ENCODE peak calls at places on chromosome 7, in five cellular contexts. One of them, this sample, is unnamed.

GRCh38 chr7:64946772-64947171 is 43.7 kb downstream of the ZNF273 start:
- DNase-seq in PC-3: peak
- DNase-seq in A549: no peak
- DNase-seq in GM23248: peak
- DNase-seq in OCI-LY7: peak
- DNase-seq in this sample: peak

GRCh38 chr7:137287651-137288258 is 55.8 kb downstream of the PTN start:
- DNase-seq in GM23248: peak
- DNase-seq in A549: no peak
- DNase-seq in PC-3: peak
- DNase-seq in OCI-LY7: no peak
- DNase-seq in this sample: peak

GRCh38 chr7:84822941-84823510 is 363.8 kb downstream of the SEMA3D start:
- DNase-seq in PC-3: no peak
- DNase-seq in A549: no peak
- DNase-seq in GM23248: no peak
- DNase-seq in OCI-LY7: no peak
- DNase-seq in this sample: no peak

GRCh38 chr7:140062528-140063299 is at the start of gene PARP12:
- DNase-seq in A549: peak
- DNase-seq in OCI-LY7: peak
- DNase-seq in PC-3: peak
- DNase-seq in GM23248: peak
- DNase-seq in this sample: peak

GRCh38 chr7:158300427-158300826 is 287.2 kb downstream of the PTPRN2 start:
- DNase-seq in GM23248: no peak
- DNase-seq in PC-3: no peak
- DNase-seq in A549: no peak
- DNase-seq in OCI-LY7: no peak
- DNase-seq in this sample: no peak

GRCh38 chr7:134639683-134640279 is 6.9 kb upstream of the BPGM start:
- DNase-seq in GM23248: no peak
- DNase-seq in PC-3: no peak
- DNase-seq in A549: no peak
- DNase-seq in OCI-LY7: no peak
- DNase-seq in this sample: no peak

GRCh38 chr7:146115665-146116451 is 743 bp upstream of the CNTNAP2 start:
- DNase-seq in GM23248: peak
- DNase-seq in OCI-LY7: peak
- DNase-seq in PC-3: peak
- DNase-seq in A549: no peak
- DNase-seq in this sample: peak

GRCh38 chr7:142357953-142358520 is 100.2 kb upstream of the PRSS58 start:
- DNase-seq in GM23248: peak
- DNase-seq in PC-3: peak
- DNase-seq in OCI-LY7: peak
- DNase-seq in A549: peak
- DNase-seq in this sample: peak

GRCh38 chr7:103640031-103640779 is 194.2 kb upstream of the SLC26A5 start:
- DNase-seq in GM23248: peak
- DNase-seq in PC-3: peak
- DNase-seq in OCI-LY7: no peak
- DNase-seq in A549: no peak
- DNase-seq in this sample: no peak

GRCh38 chr7:117667456-117667855 is 187.6 kb downstream of the CFTR start:
- DNase-seq in PC-3: no peak
- DNase-seq in A549: no peak
- DNase-seq in GM23248: no peak
- DNase-seq in OCI-LY7: no peak
- DNase-seq in this sample: no peak

GRCh38 chr7:116597384-116597783 is 72.5 kb downstream of the CAV1 start:
- DNase-seq in GM23248: no peak
- DNase-seq in PC-3: no peak
- DNase-seq in A549: no peak
- DNase-seq in OCI-LY7: no peak
- DNase-seq in this sample: no peak

GRCh38 chr7:132842478-132842877 is 239.4 kb downstream of the CHCHD3 start:
- DNase-seq in GM23248: no peak
- DNase-seq in OCI-LY7: no peak
- DNase-seq in A549: no peak
- DNase-seq in PC-3: no peak
- DNase-seq in this sample: no peak

GRCh38 chr7:108235451-108236061 is 105.4 kb upstream of the LAMB4 start:
- DNase-seq in OCI-LY7: no peak
- DNase-seq in PC-3: no peak
- DNase-seq in GM23248: peak
- DNase-seq in A549: peak
- DNase-seq in this sample: peak

GRCh38 chr7:80485721-80486120 is 26.1 kb downstream of the GNAT3 start:
- DNase-seq in GM23248: no peak
- DNase-seq in A549: no peak
- DNase-seq in OCI-LY7: no peak
- DNase-seq in PC-3: no peak
- DNase-seq in this sample: no peak

GRCh38 chr7:101803203-101804086 is 14.0 kb upstream of the CUX1 start:
- DNase-seq in GM23248: no peak
- DNase-seq in PC-3: no peak
- DNase-seq in A549: no peak
- DNase-seq in OCI-LY7: no peak
- DNase-seq in this sample: no peak

GRCh38 chr7:80654887-80655340 is 16.5 kb downstream of the CD36 start:
- DNase-seq in A549: no peak
- DNase-seq in PC-3: no peak
- DNase-seq in GM23248: no peak
- DNase-seq in OCI-LY7: no peak
- DNase-seq in this sample: no peak

GRCh38 chr7:151891753-151892152 is 14.8 kb upstream of the PRKAG2 start:
- DNase-seq in OCI-LY7: no peak
- DNase-seq in A549: no peak
- DNase-seq in GM23248: no peak
- DNase-seq in PC-3: no peak
- DNase-seq in this sample: no peak

GRCh38 chr7:157703131-157703530 is 366.3 kb downstream of the DNAJB6 start:
- DNase-seq in PC-3: no peak
- DNase-seq in A549: no peak
- DNase-seq in OCI-LY7: no peak
- DNase-seq in GM23248: no peak
- DNase-seq in this sample: no peak

GRCh38 chr7:94662548-94662947 is 6.6 kb upstream of the SGCE start:
- DNase-seq in OCI-LY7: no peak
- DNase-seq in GM23248: no peak
- DNase-seq in PC-3: no peak
- DNase-seq in A549: no peak
- DNase-seq in this sample: no peak

GRCh38 chr7:4657640-4658417 is 24.3 kb upstream of the FOXK1 start:
- DNase-seq in PC-3: no peak
- DNase-seq in OCI-LY7: no peak
- DNase-seq in GM23248: no peak
- DNase-seq in A549: no peak
- DNase-seq in this sample: no peak

GRCh38 chr7:137989127-137989526 is 12.8 kb downstream of the CREB3L2 start:
- DNase-seq in A549: no peak
- DNase-seq in GM23248: no peak
- DNase-seq in OCI-LY7: no peak
- DNase-seq in PC-3: no peak
- DNase-seq in this sample: no peak

GRCh38 chr7:5695037-5695708 is 86.3 kb downstream of the RNF216 start:
- DNase-seq in GM23248: peak
- DNase-seq in OCI-LY7: peak
- DNase-seq in A549: no peak
- DNase-seq in PC-3: no peak
- DNase-seq in this sample: no peak

GRCh38 chr7:42198974-42199668 is 37.9 kb downstream of the GLI3 start:
- DNase-seq in PC-3: no peak
- DNase-seq in GM23248: peak
- DNase-seq in OCI-LY7: no peak
- DNase-seq in A549: no peak
- DNase-seq in this sample: no peak

GRCh38 chr7:107078517-107078966 is 34.0 kb downstream of the PRKAR2B start:
- DNase-seq in PC-3: peak
- DNase-seq in A549: peak
- DNase-seq in GM23248: peak
- DNase-seq in OCI-LY7: no peak
- DNase-seq in this sample: peak

GRCh38 chr7:16446508-16446907 is 19.0 kb downstream of the SOSTDC1 start:
- DNase-seq in PC-3: peak
- DNase-seq in GM23248: no peak
- DNase-seq in OCI-LY7: no peak
- DNase-seq in A549: no peak
- DNase-seq in this sample: no peak

GRCh38 chr7:93958216-93958615 is 36.7 kb downstream of the GNG11 start:
- DNase-seq in A549: no peak
- DNase-seq in PC-3: peak
- DNase-seq in GM23248: peak
- DNase-seq in OCI-LY7: no peak
- DNase-seq in this sample: peak

GRCh38 chr7:115008465-115009114 is 86.7 kb downstream of the MDFIC start:
- DNase-seq in GM23248: peak
- DNase-seq in A549: no peak
- DNase-seq in PC-3: no peak
- DNase-seq in OCI-LY7: no peak
- DNase-seq in this sample: peak

GRCh38 chr7:112056409-112056808 is 149.8 kb downstream of the DOCK4 start:
- DNase-seq in A549: peak
- DNase-seq in GM23248: peak
- DNase-seq in OCI-LY7: no peak
- DNase-seq in PC-3: no peak
- DNase-seq in this sample: no peak

GRCh38 chr7:35647171-35647574 is 47.8 kb downstream of the HERPUD2 start:
- DNase-seq in A549: no peak
- DNase-seq in PC-3: no peak
- DNase-seq in GM23248: no peak
- DNase-seq in OCI-LY7: no peak
- DNase-seq in this sample: peak

GRCh38 chr7:35650751-35651150 is 44.2 kb downstream of the HERPUD2 start:
- DNase-seq in A549: no peak
- DNase-seq in GM23248: no peak
- DNase-seq in OCI-LY7: no peak
- DNase-seq in PC-3: no peak
- DNase-seq in this sample: no peak

GRCh38 chr7:35649711-35650110 is 45.2 kb downstream of the HERPUD2 start:
- DNase-seq in OCI-LY7: no peak
- DNase-seq in GM23248: no peak
- DNase-seq in A549: no peak
- DNase-seq in PC-3: no peak
- DNase-seq in this sample: peak

GRCh38 chr7:35648367-35648766 is 46.6 kb downstream of the HERPUD2 start:
- DNase-seq in OCI-LY7: no peak
- DNase-seq in GM23248: no peak
- DNase-seq in A549: no peak
- DNase-seq in PC-3: no peak
- DNase-seq in this sample: no peak

GRCh38 chr7:35652124-35652523 is 42.8 kb downstream of the HERPUD2 start:
- DNase-seq in PC-3: no peak
- DNase-seq in GM23248: no peak
- DNase-seq in OCI-LY7: no peak
- DNase-seq in A549: no peak
- DNase-seq in this sample: no peak
- H3K4me2 ChIP-seq in PC-3: no peak
- H3K4me2 ChIP-seq in GM23248: no peak
- H3K4me2 ChIP-seq in OCI-LY7: no peak
- H3K4me2 ChIP-seq in A549: no peak
- H3K4me2 ChIP-seq in this sample: no peak

DNA sequence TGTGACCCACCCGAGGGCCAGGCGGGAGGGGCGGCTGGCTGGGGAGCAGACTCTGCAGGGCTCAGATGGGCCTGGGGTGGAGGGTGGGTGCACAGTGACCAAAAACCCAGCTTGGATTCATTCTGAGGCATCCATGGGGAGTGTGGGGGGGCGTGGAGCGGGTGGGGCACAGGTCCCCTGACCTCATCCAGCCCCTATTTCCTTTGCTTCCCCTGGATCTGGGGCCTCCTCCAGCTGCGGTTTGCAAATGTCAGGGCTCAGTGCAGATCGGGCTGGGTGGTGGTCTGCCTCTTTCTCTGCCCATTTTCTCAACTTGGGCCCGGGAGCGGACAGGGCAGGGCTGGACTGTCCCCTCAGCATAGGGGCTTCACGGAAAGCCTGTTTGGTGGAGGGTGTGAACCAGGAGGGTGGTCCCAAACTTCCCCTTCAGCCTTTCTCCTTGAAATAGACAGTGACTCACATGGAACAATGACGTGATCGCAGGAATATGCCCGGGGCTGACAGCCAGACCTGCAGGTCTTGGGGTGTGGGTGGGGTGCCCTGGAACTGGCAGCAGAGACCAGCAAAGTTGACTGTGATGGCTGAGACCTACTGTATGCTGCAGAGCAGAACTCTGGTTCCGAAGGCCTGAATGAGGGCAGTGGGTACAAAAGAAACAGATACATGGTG is 72.9 kb upstream of the PODXL start:
- DNase-seq in OCI-LY7: no peak
- DNase-seq in GM23248: peak
- DNase-seq in PC-3: peak
- DNase-seq in A549: peak
- DNase-seq in this sample: no peak
- H3K4me2 ChIP-seq in OCI-LY7: no peak
- H3K4me2 ChIP-seq in GM23248: peak
- H3K4me2 ChIP-seq in PC-3: peak
- H3K4me2 ChIP-seq in A549: peak
- H3K4me2 ChIP-seq in this sample: no peak

GRCh38 chr7:110905773-110906566 is 185.0 kb upstream of the LRRN3 start:
- DNase-seq in GM23248: no peak
- DNase-seq in A549: no peak
- DNase-seq in OCI-LY7: no peak
- DNase-seq in PC-3: no peak
- DNase-seq in this sample: no peak

GRCh38 chr7:110914263-110914662 is 176.7 kb upstream of the LRRN3 start:
- DNase-seq in PC-3: no peak
- DNase-seq in GM23248: no peak
- DNase-seq in OCI-LY7: no peak
- DNase-seq in A549: no peak
- DNase-seq in this sample: no peak

GRCh38 chr7:110909102-110909501 is 181.8 kb upstream of the LRRN3 start:
- DNase-seq in PC-3: peak
- DNase-seq in A549: peak
- DNase-seq in GM23248: no peak
- DNase-seq in OCI-LY7: no peak
- DNase-seq in this sample: no peak

GRCh38 chr7:110911632-110912031 is 179.3 kb upstream of the LRRN3 start:
- DNase-seq in OCI-LY7: no peak
- DNase-seq in GM23248: no peak
- DNase-seq in A549: no peak
- DNase-seq in PC-3: no peak
- DNase-seq in this sample: no peak
- H3K4me2 ChIP-seq in OCI-LY7: no peak
- H3K4me2 ChIP-seq in GM23248: no peak
- H3K4me2 ChIP-seq in A549: no peak
- H3K4me2 ChIP-seq in PC-3: no peak
- H3K4me2 ChIP-seq in this sample: no peak

GRCh38 chr7:69804962-69805361 is 206.7 kb downstream of the AUTS2 start:
- DNase-seq in GM23248: no peak
- DNase-seq in PC-3: no peak
- DNase-seq in A549: no peak
- DNase-seq in OCI-LY7: no peak
- DNase-seq in this sample: peak
- H3K4me2 ChIP-seq in GM23248: no peak
- H3K4me2 ChIP-seq in PC-3: no peak
- H3K4me2 ChIP-seq in A549: no peak
- H3K4me2 ChIP-seq in OCI-LY7: peak
- H3K4me2 ChIP-seq in this sample: no peak

GRCh38 chr7:43711503-43711902 is 17.8 kb downstream of the COA1 start:
- DNase-seq in OCI-LY7: no peak
- DNase-seq in A549: no peak
- DNase-seq in PC-3: no peak
- DNase-seq in GM23248: no peak
- DNase-seq in this sample: no peak
- H3K4me2 ChIP-seq in OCI-LY7: no peak
- H3K4me2 ChIP-seq in A549: no peak
- H3K4me2 ChIP-seq in PC-3: no peak
- H3K4me2 ChIP-seq in GM23248: no peak
- H3K4me2 ChIP-seq in this sample: no peak